ENCODE peak calls at places on chromosome 22, in five cellular contexts. M, A, B, U and Y are unnamed samples.

GRCh38 chr22:44023404-44024287 is 456 bp upstream of the PARVB start:
- DNase-seq in M (no peak), A (no peak), B (peak), U (peak), Y (no peak)

GRCh38 chr22:22770881-22771280 is 116.7 kb upstream of the IGLL5 start:
- DNase-seq in M (no peak), A (no peak), B (no peak), U (no peak), Y (no peak)

GRCh38 chr22:50600967-50601668 is 525 bp downstream of the MAPK8IP2 start:
- DNase-seq in M (no peak), A (no peak), B (no peak), U (no peak), Y (peak)

GRCh38 chr22:27800250-27801131 is 1.1 kb downstream of the MN1 start:
- DNase-seq in M (no peak), A (no peak), B (no peak), U (no peak), Y (no peak)

GRCh38 chr22:35523167-35523928 is 17.3 kb upstream of the RASD2 start:
- DNase-seq in M (no peak), A (peak), B (no peak), U (no peak), Y (peak)

GRCh38 chr22:18113680-18114394 is 3.2 kb downstream of the TUBA8 start:
- DNase-seq in M (no peak), A (no peak), B (no peak), U (peak), Y (no peak)

GRCh38 chr22:46055176-46055850 is 78.4 kb upstream of the WNT7B start:
- DNase-seq in M (no peak), A (no peak), B (no peak), U (no peak), Y (no peak)

GRCh38 chr22:36921309-36922096 is 8.1 kb downstream of the CSF2RB start:
- DNase-seq in M (no peak), A (no peak), B (no peak), U (peak), Y (no peak)

GRCh38 chr22:47602732-47603131 is 840.3 kb downstream of the TBC1D22A start:
- DNase-seq in M (no peak), A (no peak), B (no peak), U (no peak), Y (no peak)

GRCh38 chr22:38228873-38229740 is 27.3 kb downstream of the MAFF start:
- DNase-seq in M (no peak), A (no peak), B (no peak), U (no peak), Y (peak)

GRCh38 chr22:37985050-37985585 is 763 bp upstream of the SOX10 start:
- DNase-seq in M (no peak), A (no peak), B (no peak), U (no peak), Y (no peak)

GRCh38 chr22:38346506-38346905 is 29.3 kb upstream of the CSNK1E start:
- DNase-seq in M (no peak), A (no peak), B (no peak), U (no peak), Y (no peak)

GRCh38 chr22:48264586-48264985 is 1502.1 kb downstream of the TBC1D22A start:
- DNase-seq in M (no peak), A (no peak), B (no peak), U (no peak), Y (no peak)

GRCh38 chr22:31857247-31857646 is 87.1 kb upstream of the YWHAH start:
- DNase-seq in M (peak), A (peak), B (no peak), U (no peak), Y (peak)

GRCh38 chr22:24128024-24128423 is 53.3 kb upstream of the SUSD2 start:
- DNase-seq in M (no peak), A (no peak), B (no peak), U (no peak), Y (no peak)

GRCh38 chr22:50612168-50612714 is 11.6 kb downstream of the MAPK8IP2 start:
- DNase-seq in M (no peak), A (no peak), B (no peak), U (no peak), Y (no peak)

GRCh38 chr22:40855960-40856512 is 403 bp downstream of the ST13 start:
- DNase-seq in M (no peak), A (no peak), B (no peak), U (peak), Y (peak)

GRCh38 chr22:42635531-42635930 is 4.9 kb downstream of the ATP5MGL start:
- DNase-seq in M (no peak), A (no peak), B (peak), U (no peak), Y (no peak)

GRCh38 chr22:41308544-41308947 is 7.2 kb downstream of the ZC3H7B start:
- DNase-seq in M (no peak), A (no peak), B (no peak), U (no peak), Y (no peak)

GRCh38 chr22:50599816-50600454 is 658 bp upstream of the MAPK8IP2 start:
- DNase-seq in M (no peak), A (no peak), B (no peak), U (peak), Y (peak)

GRCh38 chr22:39080052-39080762 is 3.1 kb downstream of the APOBEC3G start:
- DNase-seq in M (no peak), A (no peak), B (no peak), U (peak), Y (no peak)

GRCh38 chr22:37079158-37079557 is 27.6 kb downstream of the KCTD17 start:
- DNase-seq in M (no peak), A (no peak), B (no peak), U (no peak), Y (no peak)

GRCh38 chr22:19875531-19876313 is 21.0 kb upstream of the GNB1L start:
- DNase-seq in M (no peak), A (no peak), B (peak), U (no peak), Y (no peak)

GRCh38 chr22:41908409-41909289 is 6.2 kb downstream of the SHISA8 start:
- DNase-seq in M (no peak), A (no peak), B (no peak), U (no peak), Y (peak)